ENCODE peak calls at places on chromosomes 4 and X, in five cellular contexts. O, L, D, M and K are unnamed samples.

GRCh38 chr4:153403761-153404160 is 59.3 kb downstream of the MND1 start:
- DNase-seq in O (no peak), L (no peak), D (no peak), M (no peak), K (no peak)

GRCh38 chr4:1449833-1450741 is 43.8 kb upstream of the NKX1-1 start:
- DNase-seq in O (no peak), L (no peak), D (no peak), M (peak; percentile 1), K (no peak)

GRCh38 chr4:101356928-101357327 is 9.6 kb upstream of the PPP3CA start:
- DNase-seq in O (peak; percentile 89), L (peak; percentile 88), D (no peak), M (peak; percentile 71), K (peak; percentile 55)

GRCh38 chrX:153190384-153190783 is 11.3 kb downstream of the MAGEA1 start:
- DNase-seq in O (no peak), L (no peak), D (no peak), M (peak; percentile 36), K (no peak)

GRCh38 chrX:154486052-154486395 is 391 bp downstream of the UBL4A start:
- DNase-seq in O (no peak), L (no peak), D (no peak), M (peak; percentile 33), K (peak; percentile 39)

GRCh38 chr4:142881331-142881730 is 35.2 kb upstream of the INPP4B start:
- DNase-seq in O (no peak), L (no peak), D (no peak), M (no peak), K (no peak)

GRCh38 chr4:1393866-1394265 is 12.4 kb downstream of the NKX1-1 start:
- DNase-seq in O (no peak), L (no peak), D (no peak), M (no peak), K (no peak)

GRCh38 chr4:141635726-141636076 is 682 bp upstream of the IL15 start:
- DNase-seq in O (no peak), L (no peak), D (no peak), M (no peak), K (no peak)

GRCh38 chr4:184216436-184217004 is 1.2 kb downstream of the ENPP6 start:
- DNase-seq in O (no peak), L (no peak), D (no peak), M (no peak), K (no peak)

GRCh38 chrX:132481449-132481848 is 7.4 kb downstream of the MBNL3 start:
- DNase-seq in O (no peak), L (no peak), D (no peak), M (no peak), K (no peak)

GRCh38 chrX:47687249-47687648 is 28.3 kb upstream of the UXT start:
- DNase-seq in O (no peak), L (no peak), D (no peak), M (no peak), K (no peak)

DNA sequence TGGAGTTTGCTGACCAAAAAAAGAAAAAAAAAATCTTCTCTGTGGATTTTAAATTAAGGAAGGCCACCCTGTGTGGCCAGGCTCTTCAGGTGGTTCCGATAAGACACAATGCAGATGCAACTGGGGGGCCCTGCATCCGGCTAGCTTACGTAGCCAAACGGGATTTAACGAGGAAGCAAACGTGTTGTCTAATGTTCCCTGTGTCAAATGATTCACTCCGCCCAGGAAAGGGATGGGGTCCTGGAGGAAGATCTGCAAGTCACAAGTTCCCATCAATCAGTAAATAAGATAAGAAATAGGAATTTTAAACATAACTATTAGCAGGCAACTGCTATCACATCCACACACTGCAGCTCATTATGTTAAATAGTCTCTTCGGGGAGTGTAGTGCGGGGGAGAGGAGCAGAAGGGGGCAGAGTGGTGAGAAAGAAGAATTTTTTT is 216.4 kb upstream of the GYPA start:
- DNase-seq in O (no peak), L (peak; percentile 25), D (no peak), M (peak; percentile 21), K (no peak)
- TF ChIP-seq CTCF in O (no peak), L (peak; percentile 1), D (no peak), M (no peak), K (no peak)

DNA sequence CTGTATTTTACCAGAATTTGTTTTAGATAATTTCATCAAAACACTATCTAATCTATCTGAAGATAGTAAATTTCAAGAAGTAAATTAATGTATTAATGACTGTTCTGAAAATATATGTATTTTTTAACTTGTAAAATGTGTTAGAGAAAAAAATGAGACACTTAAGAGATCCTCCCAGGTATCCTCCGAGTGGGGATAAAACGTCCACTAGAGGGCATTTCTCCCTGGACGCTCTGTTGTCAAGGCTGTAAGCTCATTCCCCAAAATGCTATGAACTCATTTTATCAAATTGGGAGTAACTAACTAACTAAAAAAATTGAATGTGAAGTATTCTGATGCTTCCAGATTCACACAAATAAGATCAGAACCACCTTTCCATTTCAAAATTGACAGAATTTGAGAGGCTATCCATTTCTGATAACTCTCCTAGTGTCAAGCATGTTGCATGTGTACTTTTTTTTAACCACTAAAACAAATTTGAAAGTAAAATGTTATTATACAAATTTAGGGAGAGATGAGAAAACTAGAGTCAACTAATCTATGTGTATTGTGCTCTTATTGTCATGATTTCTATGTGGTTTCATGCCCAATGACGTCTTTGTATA is 337.3 kb upstream of the HS3ST1 start:
- DNase-seq in O (peak; percentile 9), L (peak; percentile 70), D (no peak), M (peak; percentile 66), K (peak; percentile 32)
- TF ChIP-seq CTCF in O (peak; percentile 70), L (peak; percentile 83), D (peak; percentile 81), M (peak; percentile 82), K (peak; percentile 67)

GRCh38 chrX:107429090-107429489 is 20.4 kb upstream of the FRMPD3 start:
- DNase-seq in O (no peak), L (peak; percentile 42), D (no peak), M (no peak), K (peak; percentile 45)
- TF ChIP-seq CTCF in O (peak; percentile 17), L (peak; percentile 34), D (peak; percentile 43), M (peak; percentile 14), K (peak; percentile 32)

DNA sequence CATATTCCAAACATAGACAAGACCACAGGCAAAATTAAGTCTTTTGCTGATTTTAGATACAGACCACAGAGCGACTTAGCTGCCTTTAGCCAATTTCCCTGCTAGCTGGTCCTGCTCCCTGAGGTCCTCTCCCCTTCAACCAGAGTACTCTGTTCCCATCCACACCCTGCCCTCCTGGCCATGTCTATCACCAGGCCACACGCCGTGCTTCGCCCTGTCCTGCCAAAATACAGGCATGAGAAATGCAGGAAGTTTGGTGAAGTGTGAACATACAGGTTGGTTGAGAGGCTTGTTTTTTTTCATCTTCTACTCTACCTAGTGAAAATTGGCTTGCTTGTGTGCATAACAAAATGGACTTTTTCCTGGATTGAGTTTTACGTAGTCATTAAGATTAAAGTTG is 226.2 kb upstream of the TENM3 start:
- DNase-seq in O (no peak), L (no peak), D (no peak), M (no peak), K (no peak)
- TF ChIP-seq CTCF in O (no peak), L (no peak), D (no peak), M (no peak), K (no peak)

GRCh38 chr4:48112017-48112667 is 21.9 kb downstream of the TXK start:
- DNase-seq in O (no peak), L (no peak), D (no peak), M (no peak), K (no peak)

GRCh38 chr4:48110452-48110978 is 23.5 kb downstream of the TXK start:
- DNase-seq in O (no peak), L (no peak), D (no peak), M (no peak), K (no peak)

GRCh38 chr4:48105230-48105629 is 28.8 kb downstream of the TXK start:
- DNase-seq in O (no peak), L (no peak), D (no peak), M (no peak), K (no peak)

GRCh38 chr4:48108309-48109073 is 25.6 kb downstream of the TXK start:
- DNase-seq in O (no peak), L (no peak), D (no peak), M (no peak), K (no peak)

DNA sequence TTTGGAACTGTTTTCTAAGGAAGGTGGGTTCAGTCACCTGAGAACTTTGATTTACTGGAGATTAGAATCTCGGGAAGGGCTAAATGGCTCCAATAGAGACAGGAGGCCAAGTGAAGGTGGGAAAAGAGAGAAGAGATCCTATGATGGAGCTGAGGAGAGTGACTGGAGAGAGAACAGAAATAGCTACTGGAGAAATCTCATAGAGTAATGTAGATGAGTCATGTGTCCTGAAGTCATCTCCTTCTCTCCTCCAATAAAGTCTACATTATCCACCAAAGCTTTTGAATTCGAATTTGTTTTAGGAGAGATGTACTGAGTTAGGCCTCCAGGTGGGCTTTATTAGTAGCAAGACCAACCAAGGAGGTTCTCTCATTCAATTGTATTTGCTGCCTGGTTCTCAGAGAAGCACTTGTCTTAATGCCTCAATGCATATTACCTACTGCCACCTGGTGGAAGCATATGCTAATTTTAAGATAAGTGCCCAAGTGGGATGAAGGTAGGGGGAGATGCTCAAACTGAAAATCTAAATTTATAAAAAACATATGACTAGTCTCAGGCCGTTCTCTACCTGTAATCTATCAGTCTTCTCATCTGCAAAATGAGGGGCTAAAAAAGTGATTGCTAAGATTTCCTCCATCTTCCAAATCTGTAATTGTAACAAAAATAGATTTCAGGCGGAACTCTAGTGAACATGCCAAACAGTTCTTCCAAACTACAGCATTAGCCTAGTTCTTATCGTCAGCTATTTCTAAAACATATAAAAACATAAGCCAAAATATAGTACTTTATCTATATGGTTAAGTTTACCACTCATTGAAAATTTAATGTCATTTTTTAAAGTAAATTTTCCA is 24.4 kb downstream of the TXK start:
- DNase-seq in O (peak; percentile 37), L (peak; percentile 59), D (no peak), M (peak; percentile 71), K (peak; percentile 41)
- TF ChIP-seq CTCF in O (peak; percentile 66), L (peak; percentile 64), D (peak; percentile 64), M (peak; percentile 63), K (peak; percentile 43)